ENCODE peak calls at places on chromosomes 5 and 9, in five cellular contexts. M is transverse colon, U is BE2C, S is IMR-90, J is Karpas-422. B is an unnamed sample. For H3K4me1, the result is how much of the 10 kb centered on the place peaks cover.

GRCh38 chr9:87087197-87087596 is 139.9 kb upstream of the GAS1 start:
- DNase-seq in M (no peak), U (no peak), S (no peak), J (no peak), B (no peak)

GRCh38 chr9:107548298-107549142 is 59.0 kb upstream of the KLF4 start:
- DNase-seq in M (no peak), U (no peak), S (peak), J (no peak), B (no peak)

GRCh38 chr5:2006193-2006970 is 123.7 kb upstream of the IRX4 start:
- DNase-seq in M (no peak), U (no peak), S (no peak), J (no peak), B (no peak)

GRCh38 chr5:116605310-116606070 is 30.9 kb upstream of the SEMA6A start:
- DNase-seq in M (no peak), U (no peak), S (no peak), J (no peak), B (peak)

GRCh38 chr5:121976979-121977378 is 15.2 kb downstream of the SRFBP1 start:
- DNase-seq in M (no peak), U (no peak), S (peak), J (no peak), B (no peak)

GRCh38 chr5:123785160-123786001 is 273.4 kb downstream of the CSNK1G3 start:
- DNase-seq in M (peak), U (peak), S (peak), J (no peak), B (no peak)

GRCh38 chr9:129568560-129569505 is 52.1 kb downstream of the C9orf50 start:
- DNase-seq in M (peak), U (peak), S (no peak), J (no peak), B (peak)

GRCh38 chr9:137068539-137069507 is 1.5 kb downstream of the SAPCD2 start:
- DNase-seq in M (peak), U (peak), S (no peak), J (no peak), B (no peak)

GRCh38 chr9:5418481-5418880 is 19.2 kb downstream of the PLGRKT start:
- DNase-seq in M (no peak), U (no peak), S (no peak), J (no peak), B (no peak)
- H3K4me1 ChIP-seq in M (under half), U (under half), S (under half), J (under half), B (under half)

GRCh38 chr5:181042722-181043121 is 2.7 kb downstream of the BTNL9 start:
- DNase-seq in M (no peak), U (no peak), S (no peak), J (no peak), B (no peak)
- H3K4me3 ChIP-seq in M (no peak), U (no peak), S (no peak), J (no peak), B (no peak)

GRCh38 chr9:113591899-113592625 is 128.5 kb downstream of the RGS3 start:
- DNase-seq in M (no peak), U (no peak), S (no peak), J (no peak), B (no peak)

GRCh38 chr9:113592806-113593575 is 129.5 kb downstream of the RGS3 start:
- DNase-seq in M (no peak), U (no peak), S (no peak), J (no peak), B (no peak)

GRCh38 chr9:113589890-113590289 is 126.4 kb downstream of the RGS3 start:
- DNase-seq in M (no peak), U (no peak), S (peak), J (no peak), B (no peak)

GRCh38 chr9:113590389-113590788 is 126.9 kb downstream of the RGS3 start:
- DNase-seq in M (no peak), U (no peak), S (no peak), J (no peak), B (no peak)

DNA sequence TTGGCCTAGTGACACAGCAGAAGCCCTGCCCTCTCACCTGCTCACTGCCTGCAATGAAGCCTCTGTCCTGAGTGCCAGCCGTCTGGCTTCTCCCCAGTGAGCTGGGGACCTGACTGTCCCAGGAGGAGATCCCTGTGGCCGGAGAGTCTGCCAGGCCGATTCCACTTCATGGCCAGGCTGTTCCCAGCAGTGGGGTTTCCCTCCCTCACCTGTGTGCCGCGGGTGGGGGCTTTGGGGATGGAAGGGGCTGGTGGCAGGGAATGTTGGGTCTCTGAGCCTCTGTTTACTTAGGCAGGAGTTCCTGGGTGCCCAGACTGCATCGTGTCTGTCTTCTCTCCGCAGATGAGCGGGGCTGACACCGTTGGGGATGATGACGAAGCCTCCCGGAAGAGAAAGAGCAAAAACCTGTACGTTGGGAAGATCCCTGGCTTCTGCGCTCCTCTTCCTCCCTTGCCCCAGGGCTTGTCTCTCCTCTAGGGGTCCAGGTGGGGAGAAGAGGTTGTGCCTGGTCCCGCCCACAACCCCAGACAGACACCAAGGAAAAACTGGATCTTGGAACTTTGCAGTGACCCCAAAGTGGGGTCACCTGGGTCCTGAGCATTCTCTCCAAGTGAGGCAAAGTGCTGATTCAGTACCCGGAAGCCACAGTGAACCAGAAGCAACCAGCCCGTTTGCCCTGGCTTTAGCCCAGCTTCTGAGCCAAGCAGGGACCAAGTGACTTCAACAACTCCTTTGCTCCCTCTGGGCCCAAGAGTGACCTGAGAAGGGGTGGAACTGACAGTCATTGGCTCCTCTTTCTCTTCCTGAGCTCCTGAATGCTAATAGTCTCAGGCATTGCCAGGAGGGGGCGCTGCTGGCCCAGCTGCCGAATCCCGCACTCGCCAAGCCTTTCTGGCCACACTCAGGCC is 127.7 kb downstream of the RGS3 start:
- DNase-seq in M (peak), U (peak), S (peak), J (peak), B (peak)
- H3K4me1 ChIP-seq in M (under half), U (under half), S (under half), J (under half), B (under half)

DNA sequence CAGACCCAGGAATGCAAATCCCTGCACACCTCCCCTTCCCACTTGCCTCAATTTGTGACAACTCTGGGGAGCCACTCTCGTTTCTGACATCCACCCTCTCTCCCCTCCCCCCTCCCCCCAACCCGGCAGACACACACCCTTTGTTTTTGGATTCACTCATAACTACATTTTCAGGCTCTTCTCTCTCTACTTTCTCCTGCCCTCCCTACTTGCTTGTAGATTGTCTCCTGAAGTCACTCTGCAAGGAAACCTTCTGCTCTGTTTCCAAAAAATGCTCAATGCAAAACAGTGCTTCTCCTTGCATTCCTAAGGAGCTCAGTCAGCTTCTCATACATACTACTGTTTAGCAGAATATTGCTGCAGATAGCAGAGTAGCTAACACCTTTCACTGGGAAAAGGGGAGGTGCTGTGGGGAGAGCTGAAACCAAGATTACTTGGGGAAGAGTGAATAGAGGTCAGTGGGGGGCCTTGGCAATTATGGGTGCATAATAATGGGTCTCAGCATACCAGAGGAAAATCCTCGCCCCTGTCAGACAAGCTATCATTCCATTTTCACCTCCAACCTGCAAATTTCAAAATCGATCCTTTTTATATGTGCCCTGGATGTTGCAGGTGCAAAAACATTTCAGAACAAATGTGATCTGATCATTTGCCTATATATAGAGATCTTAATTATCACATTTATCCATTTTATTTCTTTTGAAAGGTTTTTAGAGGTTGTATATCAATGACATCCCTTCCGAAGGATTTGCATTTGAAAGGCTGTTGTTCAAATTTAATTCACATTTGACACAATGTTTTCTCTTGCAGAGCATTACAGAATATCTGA is 1860.7 kb upstream of the WWC1 start:
- DNase-seq in M (no peak), U (no peak), S (no peak), J (no peak), B (peak)
- H3K4me3 ChIP-seq in M (no peak), U (no peak), S (no peak), J (no peak), B (no peak)

DNA sequence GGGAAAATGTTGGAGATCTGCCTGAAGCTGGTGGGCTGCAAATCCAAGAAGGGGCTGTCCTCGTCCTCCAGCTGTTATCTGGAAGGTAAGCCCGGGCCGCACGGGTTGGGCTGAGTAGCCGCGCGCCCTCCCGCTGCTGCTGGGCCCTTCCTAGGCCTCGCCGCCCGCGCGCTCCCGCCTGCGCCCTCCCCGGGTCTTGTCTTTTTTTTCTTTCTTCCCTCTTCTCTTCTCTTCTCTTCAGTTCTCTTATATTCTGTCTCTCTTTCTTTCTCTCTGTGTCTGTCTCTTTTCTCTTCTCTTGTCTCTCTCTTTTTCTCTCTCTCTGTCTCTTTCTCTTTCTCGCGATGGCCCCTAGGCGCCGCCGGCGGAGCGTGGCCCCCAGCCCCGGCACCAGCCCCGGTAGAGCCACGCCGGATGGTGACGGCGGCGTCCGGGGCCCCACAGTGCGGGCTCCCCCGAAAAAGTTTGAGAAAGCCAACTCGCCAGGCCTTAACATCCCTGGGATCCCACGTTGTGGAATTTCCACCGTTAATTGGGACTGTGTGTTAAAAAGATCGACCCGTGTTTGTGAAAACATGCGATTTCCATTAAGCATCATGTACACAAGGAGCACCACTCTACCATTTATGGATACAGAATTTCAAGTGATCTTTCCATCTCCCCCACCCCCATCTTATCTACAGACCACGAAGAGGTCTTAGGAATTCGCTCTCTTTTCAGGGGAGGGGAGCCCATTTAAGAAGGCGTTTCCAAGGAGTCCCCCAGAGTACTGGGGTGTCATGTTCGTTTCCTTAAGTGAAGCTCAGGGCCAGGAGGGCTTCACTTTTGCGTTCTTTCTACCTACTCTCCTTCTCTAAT is 616 bp downstream of the ABL1 start:
- DNase-seq in M (peak), U (peak), S (peak), J (peak), B (no peak)
- H3K4me1 ChIP-seq in M (under half), U (under half), S (under half), J (under half), B (under half)

DNA sequence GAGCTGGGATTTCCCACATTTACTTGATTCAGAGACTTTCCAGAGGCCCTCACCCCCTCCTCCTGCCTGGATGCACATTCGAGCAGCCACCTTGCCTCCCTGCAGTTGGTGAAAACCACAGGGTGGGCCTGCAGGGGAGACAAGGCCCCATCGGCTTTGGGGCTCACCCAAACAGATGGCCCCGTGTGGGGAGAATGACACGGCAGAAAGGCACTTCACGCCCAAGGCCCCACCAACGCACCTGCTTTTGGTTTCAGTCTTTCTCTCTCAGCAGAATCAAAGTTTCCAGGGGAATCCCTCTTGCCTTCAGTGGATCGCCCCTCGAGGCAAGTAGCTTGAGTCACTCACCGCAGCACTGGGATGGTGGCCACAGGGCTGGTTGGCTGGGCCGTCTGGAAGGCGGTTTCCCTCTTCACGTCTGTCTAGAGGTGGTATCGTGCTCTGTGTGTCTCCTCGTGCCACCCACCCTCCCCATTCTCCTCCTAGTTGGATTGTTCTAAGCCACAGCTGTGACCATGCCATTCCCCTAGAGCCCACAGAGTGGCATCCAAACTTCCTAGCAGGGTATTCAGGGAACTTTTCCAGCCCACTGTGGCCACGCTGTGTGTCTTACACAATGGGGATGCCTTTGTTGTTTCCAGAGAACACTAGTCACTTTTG is 31.8 kb downstream of the SEC61B start:
- DNase-seq in M (peak), U (no peak), S (no peak), J (no peak), B (no peak)
- H3K4me3 ChIP-seq in M (no peak), U (no peak), S (no peak), J (no peak), B (no peak)